ENCODE peak calls at places on chromosome 4, in ten cellular contexts. One of them, this sample, is unnamed.
A peak's percentile ranks its signal among the peaks of the same experiment; 100 is the strongest.

GRCh38 chr4:5365071-5366008 is 314.1 kb downstream of the STK32B start:
- DNase-seq in T-cell: no peak
- DNase-seq in amniotic stem cell: peak; percentile 89
- DNase-seq in GM06990: no peak
- DNase-seq in dermis microvascular lymphatic vessel endothelial cell: peak; percentile 100
- DNase-seq in ovary: no peak
- DNase-seq in HepG2: peak; percentile 27
- DNase-seq in tibial nerve: no peak
- DNase-seq in activated T-cell treated with anti-CD3 and anti-CD28 coated beads, Interleukin-2, amount 50 U/mL, for 72 hours: no peak
- DNase-seq in activated CD8-positive, alpha-beta memory T cell treated with anti-CD3 and anti-CD28 coated beads for 1 hour: no peak
- DNase-seq in this sample: no peak

GRCh38 chr4:3266076-3266475 is 17.1 kb downstream of the MSANTD1 start:
- DNase-seq in tibial nerve: no peak
- DNase-seq in amniotic stem cell: no peak
- DNase-seq in dermis microvascular lymphatic vessel endothelial cell: no peak
- DNase-seq in activated T-cell treated with anti-CD3 and anti-CD28 coated beads, Interleukin-2, amount 50 U/mL, for 72 hours: no peak
- DNase-seq in ovary: no peak
- DNase-seq in T-cell: no peak
- DNase-seq in activated CD8-positive, alpha-beta memory T cell treated with anti-CD3 and anti-CD28 coated beads for 1 hour: no peak
- DNase-seq in HepG2: no peak
- DNase-seq in GM06990: no peak
- DNase-seq in this sample: no peak

GRCh38 chr4:159451006-159451405 is 348.1 kb downstream of the RAPGEF2 start:
- DNase-seq in dermis microvascular lymphatic vessel endothelial cell: no peak
- DNase-seq in tibial nerve: no peak
- DNase-seq in activated CD8-positive, alpha-beta memory T cell treated with anti-CD3 and anti-CD28 coated beads for 1 hour: no peak
- DNase-seq in T-cell: no peak
- DNase-seq in amniotic stem cell: no peak
- DNase-seq in GM06990: no peak
- DNase-seq in ovary: no peak
- DNase-seq in activated T-cell treated with anti-CD3 and anti-CD28 coated beads, Interleukin-2, amount 50 U/mL, for 72 hours: no peak
- DNase-seq in HepG2: no peak
- DNase-seq in this sample: no peak

GRCh38 chr4:17762705-17763104 is 18.7 kb downstream of the FAM184B start:
- DNase-seq in GM06990: no peak
- DNase-seq in ovary: no peak
- DNase-seq in dermis microvascular lymphatic vessel endothelial cell: peak; percentile 21
- DNase-seq in tibial nerve: no peak
- DNase-seq in activated T-cell treated with anti-CD3 and anti-CD28 coated beads, Interleukin-2, amount 50 U/mL, for 72 hours: no peak
- DNase-seq in activated CD8-positive, alpha-beta memory T cell treated with anti-CD3 and anti-CD28 coated beads for 1 hour: no peak
- DNase-seq in HepG2: peak; percentile 25
- DNase-seq in T-cell: no peak
- DNase-seq in amniotic stem cell: no peak
- DNase-seq in this sample: no peak

GRCh38 chr4:187922274-187922673 is 73.3 kb upstream of the ZFP42 start:
- DNase-seq in T-cell: no peak
- DNase-seq in ovary: no peak
- DNase-seq in HepG2: no peak
- DNase-seq in dermis microvascular lymphatic vessel endothelial cell: no peak
- DNase-seq in amniotic stem cell: peak; percentile 15
- DNase-seq in activated T-cell treated with anti-CD3 and anti-CD28 coated beads, Interleukin-2, amount 50 U/mL, for 72 hours: no peak
- DNase-seq in activated CD8-positive, alpha-beta memory T cell treated with anti-CD3 and anti-CD28 coated beads for 1 hour: no peak
- DNase-seq in tibial nerve: no peak
- DNase-seq in GM06990: no peak
- DNase-seq in this sample: no peak

GRCh38 chr4:1471443-1472147 is 65.4 kb upstream of the NKX1-1 start:
- DNase-seq in ovary: no peak
- DNase-seq in T-cell: no peak
- DNase-seq in dermis microvascular lymphatic vessel endothelial cell: no peak
- DNase-seq in GM06990: no peak
- DNase-seq in activated T-cell treated with anti-CD3 and anti-CD28 coated beads, Interleukin-2, amount 50 U/mL, for 72 hours: no peak
- DNase-seq in activated CD8-positive, alpha-beta memory T cell treated with anti-CD3 and anti-CD28 coated beads for 1 hour: no peak
- DNase-seq in amniotic stem cell: no peak
- DNase-seq in tibial nerve: no peak
- DNase-seq in HepG2: no peak
- DNase-seq in this sample: no peak

GRCh38 chr4:7967501-7968261 is 28.0 kb upstream of the AFAP1 start:
- DNase-seq in T-cell: no peak
- DNase-seq in activated T-cell treated with anti-CD3 and anti-CD28 coated beads, Interleukin-2, amount 50 U/mL, for 72 hours: no peak
- DNase-seq in tibial nerve: no peak
- DNase-seq in GM06990: no peak
- DNase-seq in HepG2: no peak
- DNase-seq in dermis microvascular lymphatic vessel endothelial cell: peak; percentile 75
- DNase-seq in amniotic stem cell: no peak
- DNase-seq in ovary: no peak
- DNase-seq in activated CD8-positive, alpha-beta memory T cell treated with anti-CD3 and anti-CD28 coated beads for 1 hour: no peak
- DNase-seq in this sample: no peak

GRCh38 chr4:158496030-158496741 is 25.5 kb upstream of the RXFP1 start:
- DNase-seq in activated T-cell treated with anti-CD3 and anti-CD28 coated beads, Interleukin-2, amount 50 U/mL, for 72 hours: peak; percentile 40
- DNase-seq in amniotic stem cell: no peak
- DNase-seq in ovary: no peak
- DNase-seq in T-cell: no peak
- DNase-seq in GM06990: no peak
- DNase-seq in tibial nerve: no peak
- DNase-seq in activated CD8-positive, alpha-beta memory T cell treated with anti-CD3 and anti-CD28 coated beads for 1 hour: no peak
- DNase-seq in HepG2: peak; percentile 10
- DNase-seq in dermis microvascular lymphatic vessel endothelial cell: peak; percentile 49
- DNase-seq in this sample: no peak

GRCh38 chr4:151659631-151660030 is 101.2 kb downstream of the GATB start:
- DNase-seq in GM06990: no peak
- DNase-seq in activated T-cell treated with anti-CD3 and anti-CD28 coated beads, Interleukin-2, amount 50 U/mL, for 72 hours: no peak
- DNase-seq in ovary: no peak
- DNase-seq in dermis microvascular lymphatic vessel endothelial cell: no peak
- DNase-seq in activated CD8-positive, alpha-beta memory T cell treated with anti-CD3 and anti-CD28 coated beads for 1 hour: no peak
- DNase-seq in tibial nerve: peak; percentile 56
- DNase-seq in T-cell: no peak
- DNase-seq in amniotic stem cell: no peak
- DNase-seq in HepG2: no peak
- DNase-seq in this sample: no peak

GRCh38 chr4:20028694-20029093 is 223.0 kb upstream of the SLIT2 start:
- DNase-seq in T-cell: no peak
- DNase-seq in HepG2: no peak
- DNase-seq in activated CD8-positive, alpha-beta memory T cell treated with anti-CD3 and anti-CD28 coated beads for 1 hour: no peak
- DNase-seq in tibial nerve: no peak
- DNase-seq in GM06990: no peak
- DNase-seq in activated T-cell treated with anti-CD3 and anti-CD28 coated beads, Interleukin-2, amount 50 U/mL, for 72 hours: no peak
- DNase-seq in dermis microvascular lymphatic vessel endothelial cell: peak; percentile 51
- DNase-seq in ovary: no peak
- DNase-seq in amniotic stem cell: peak; percentile 32
- DNase-seq in this sample: no peak

GRCh38 chr4:152166567-152166966 is 369.3 kb downstream of the FBXW7 start:
- DNase-seq in activated CD8-positive, alpha-beta memory T cell treated with anti-CD3 and anti-CD28 coated beads for 1 hour: no peak
- DNase-seq in tibial nerve: no peak
- DNase-seq in T-cell: no peak
- DNase-seq in ovary: no peak
- DNase-seq in dermis microvascular lymphatic vessel endothelial cell: peak; percentile 28
- DNase-seq in activated T-cell treated with anti-CD3 and anti-CD28 coated beads, Interleukin-2, amount 50 U/mL, for 72 hours: no peak
- DNase-seq in GM06990: no peak
- DNase-seq in HepG2: no peak
- DNase-seq in amniotic stem cell: no peak
- DNase-seq in this sample: no peak

GRCh38 chr4:472881-473574 is 25.9 kb downstream of the ZNF721 start:
- DNase-seq in activated CD8-positive, alpha-beta memory T cell treated with anti-CD3 and anti-CD28 coated beads for 1 hour: no peak
- DNase-seq in T-cell: no peak
- DNase-seq in amniotic stem cell: no peak
- DNase-seq in HepG2: no peak
- DNase-seq in dermis microvascular lymphatic vessel endothelial cell: peak; percentile 73
- DNase-seq in activated T-cell treated with anti-CD3 and anti-CD28 coated beads, Interleukin-2, amount 50 U/mL, for 72 hours: no peak
- DNase-seq in ovary: no peak
- DNase-seq in GM06990: no peak
- DNase-seq in tibial nerve: no peak
- DNase-seq in this sample: peak; percentile 5

GRCh38 chr4:39255916-39256315 is 73.6 kb downstream of the WDR19 start:
- DNase-seq in activated CD8-positive, alpha-beta memory T cell treated with anti-CD3 and anti-CD28 coated beads for 1 hour: no peak
- DNase-seq in GM06990: no peak
- DNase-seq in activated T-cell treated with anti-CD3 and anti-CD28 coated beads, Interleukin-2, amount 50 U/mL, for 72 hours: no peak
- DNase-seq in HepG2: no peak
- DNase-seq in tibial nerve: no peak
- DNase-seq in T-cell: no peak
- DNase-seq in ovary: no peak
- DNase-seq in amniotic stem cell: no peak
- DNase-seq in dermis microvascular lymphatic vessel endothelial cell: peak; percentile 67
- DNase-seq in this sample: no peak

GRCh38 chr4:140298001-140298400 is 75.4 kb upstream of the SCOC start:
- DNase-seq in activated T-cell treated with anti-CD3 and anti-CD28 coated beads, Interleukin-2, amount 50 U/mL, for 72 hours: no peak
- DNase-seq in GM06990: no peak
- DNase-seq in activated CD8-positive, alpha-beta memory T cell treated with anti-CD3 and anti-CD28 coated beads for 1 hour: no peak
- DNase-seq in ovary: no peak
- DNase-seq in tibial nerve: no peak
- DNase-seq in amniotic stem cell: no peak
- DNase-seq in HepG2: no peak
- DNase-seq in dermis microvascular lymphatic vessel endothelial cell: no peak
- DNase-seq in T-cell: no peak
- DNase-seq in this sample: no peak

GRCh38 chr4:185259719-185260118 is 50.3 kb downstream of the SNX25 start:
- DNase-seq in dermis microvascular lymphatic vessel endothelial cell: no peak
- DNase-seq in activated CD8-positive, alpha-beta memory T cell treated with anti-CD3 and anti-CD28 coated beads for 1 hour: no peak
- DNase-seq in tibial nerve: no peak
- DNase-seq in T-cell: no peak
- DNase-seq in amniotic stem cell: no peak
- DNase-seq in activated T-cell treated with anti-CD3 and anti-CD28 coated beads, Interleukin-2, amount 50 U/mL, for 72 hours: no peak
- DNase-seq in HepG2: no peak
- DNase-seq in GM06990: no peak
- DNase-seq in ovary: no peak
- DNase-seq in this sample: no peak

This sample was measured in T follicular helper cell.